ENCODE peak calls at places on chromosomes 12 and 14, in four cellular contexts. M is activated CD4-positive, alpha-beta T cell treated with anti-CD3 and anti-CD28 coated beads, Interleukin-2, amount 10 ng/mL, durations not matched to agents 24 days and 14 days; O is frontal cortex; S is tibial artery. I is an unnamed sample.

GRCh38 chr14:33914676-33915516 is 36.0 kb downstream of the EGLN3 start:
- DNase-seq in M (no peak), O (no peak), S (peak), I (no peak)

GRCh38 chr12:34404377-34405285 is 382.3 kb downstream of the ALG10 start:
- DNase-seq in M (peak), O (no peak), S (peak), I (no peak)

GRCh38 chr14:23439107-23439835 is 3.8 kb upstream of the MYH7 start:
- DNase-seq in M (no peak), O (no peak), S (peak), I (no peak)

GRCh38 chr12:111238075-111238734 is 130.7 kb downstream of the PHETA1 start:
- DNase-seq in M (no peak), O (no peak), S (no peak), I (no peak)

GRCh38 chr12:95918194-95918993 is 24.0 kb downstream of the CCDC38 start:
- DNase-seq in M (peak), O (peak), S (no peak), I (peak)

GRCh38 chr14:91413547-91414474 is 3.8 kb downstream of the CCDC88C start:
- DNase-seq in M (peak), O (no peak), S (no peak), I (no peak)

GRCh38 chr12:22627351-22627750 is 2.4 kb downstream of the ETNK1 start:
- DNase-seq in M (no peak), O (no peak), S (no peak), I (peak)

GRCh38 chr12:24200013-24200412 is 250.5 kb upstream of the SOX5 start:
- DNase-seq in M (no peak), O (no peak), S (no peak), I (no peak)

GRCh38 chr12:96824074-96824837 is 82.8 kb upstream of the NEDD1 start:
- DNase-seq in M (peak), O (no peak), S (no peak), I (no peak)

GRCh38 chr12:31518680-31519227 is 72.2 kb downstream of the DENND5B start:
- DNase-seq in M (peak), O (peak), S (peak), I (peak)

GRCh38 chr12:110538869-110539622 is 36.9 kb downstream of the RAD9B start:
- DNase-seq in M (no peak), O (no peak), S (no peak), I (no peak)

GRCh38 chr14:24430143-24430681 is 458 bp downstream of the KHNYN start:
- DNase-seq in M (peak), O (peak), S (peak), I (peak)

GRCh38 chr12:12998248-12998647 is 1.8 kb downstream of the HEBP1 start:
- DNase-seq in M (no peak), O (no peak), S (no peak), I (no peak)

GRCh38 chr12:84637926-84638325 is 274.7 kb downstream of the SLC6A15 start:
- DNase-seq in M (no peak), O (no peak), S (no peak), I (no peak)

I was measured in globus pallidus.